ENCODE peak calls at places on chromosomes 12 and 14, in four cellular contexts. O, X, F and A are unnamed samples.

GRCh38 chr14:65729547-65729946 is 317.0 kb downstream of the FUT8 start:
- DNase-seq in X (no peak), O (no peak), F (no peak), A (no peak)

GRCh38 chr14:75094896-75095295 is 25.5 kb downstream of the ZC2HC1C start:
- DNase-seq in F (no peak), X (no peak), O (no peak), A (no peak)

GRCh38 chr14:68476212-68476964 is 316.5 kb downstream of the ZFP36L1 start:
- DNase-seq in F (no peak), O (peak), X (peak), A (no peak)

GRCh38 chr12:94649349-94650142 is 811 bp downstream of the TMCC3 start:
- DNase-seq in F (peak), O (peak), X (peak), A (peak)

GRCh38 chr12:107525063-107525718 is 160.4 kb upstream of the PWP1 start:
- DNase-seq in X (no peak), F (no peak), O (no peak), A (no peak)

GRCh38 chr14:60151715-60152114 is 13.5 kb downstream of the DHRS7 start:
- DNase-seq in X (no peak), F (no peak), O (no peak), A (no peak)

GRCh38 chr12:71415336-71416231 is 24.0 kb upstream of the LGR5 start:
- DNase-seq in X (no peak), O (peak), F (no peak), A (peak)

GRCh38 chr12:70885952-70886351 is 34.6 kb downstream of the PTPRR start:
- DNase-seq in O (no peak), F (no peak), X (no peak), A (no peak)

GRCh38 chr12:11719678-11720099 is 70.2 kb downstream of the ETV6 start:
- DNase-seq in X (no peak), F (no peak), O (no peak), A (no peak)

GRCh38 chr12:52428121-52428520 is 6.0 kb downstream of the KRT75 start:
- DNase-seq in F (no peak), O (no peak), X (no peak), A (no peak)

GRCh38 chr12:94761559-94761958 is 111.2 kb upstream of the TMCC3 start:
- DNase-seq in F (no peak), O (no peak), X (no peak), A (no peak)

GRCh38 chr14:31219169-31219568 is 11.6 kb upstream of the HECTD1 start:
- DNase-seq in O (no peak), X (no peak), F (no peak), A (no peak)

GRCh38 chr12:42641231-42641630 is 51.7 kb upstream of the PRICKLE1 start:
- DNase-seq in X (no peak), O (no peak), F (no peak), A (no peak)

GRCh38 chr12:5442251-5443006 is 10.5 kb downstream of the NTF3 start:
- DNase-seq in F (no peak), O (no peak), X (no peak), A (peak)

GRCh38 chr12:65948320-65949008 is 124.2 kb downstream of the HMGA2 start:
- DNase-seq in O (no peak), F (peak), X (peak), A (no peak)

GRCh38 chr12:57129311-57130288 is 1.3 kb downstream of the LRP1 start:
- DNase-seq in O (no peak), X (no peak), F (peak), A (no peak)

GRCh38 chr14:65993996-65994395 is 492.2 kb upstream of the CCDC196 start:
- DNase-seq in F (no peak), X (no peak), O (no peak), A (no peak)

GRCh38 chr12:102454330-102454729 is 26.0 kb downstream of the IGF1 start:
- DNase-seq in O (no peak), F (no peak), X (no peak), A (no peak)

GRCh38 chr14:90717916-90718315 is 98.3 kb downstream of the TTC7B start:
- DNase-seq in O (no peak), F (no peak), X (no peak), A (no peak)

GRCh38 chr14:60775296-60775695 is 40.7 kb downstream of the MNAT1 start:
- DNase-seq in F (no peak), O (no peak), X (no peak), A (no peak)

GRCh38 chr12:45381351-45381750 is 165.5 kb downstream of the ANO6 start:
- DNase-seq in X (no peak), O (no peak), F (no peak), A (no peak)

GRCh38 chr14:78405071-78405856 is 235.1 kb downstream of the NRXN3 start:
- DNase-seq in F (no peak), O (no peak), X (no peak), A (no peak)

GRCh38 chr12:106138646-106139421 is at the start of gene NUAK1:
- DNase-seq in F (peak), X (peak), O (peak), A (peak)

GRCh38 chr12:23098110-23099049 is 473.4 kb downstream of the ETNK1 start:
- DNase-seq in O (no peak), F (no peak), X (no peak), A (no peak)

GRCh38 chr12:109952873-109953272 is 43.3 kb downstream of the GIT2 start:
- DNase-seq in X (no peak), O (no peak), F (no peak), A (no peak)

GRCh38 chr14:64604854-64605253 is 55.1 kb downstream of the PPP1R36 start:
- DNase-seq in X (no peak), O (no peak), F (no peak), A (no peak)

GRCh38 chr14:81384900-81385299 is 15.2 kb downstream of the STON2 start:
- DNase-seq in F (no peak), X (no peak), O (no peak), A (no peak)

GRCh38 chr12:6821674-6822433 is at the start of gene GPR162:
- DNase-seq in F (peak), X (no peak), O (no peak), A (no peak)

GRCh38 chr14:50668008-50668851 is at the start of gene SAV1:
- DNase-seq in O (peak), F (peak), X (peak), A (peak)

DNA sequence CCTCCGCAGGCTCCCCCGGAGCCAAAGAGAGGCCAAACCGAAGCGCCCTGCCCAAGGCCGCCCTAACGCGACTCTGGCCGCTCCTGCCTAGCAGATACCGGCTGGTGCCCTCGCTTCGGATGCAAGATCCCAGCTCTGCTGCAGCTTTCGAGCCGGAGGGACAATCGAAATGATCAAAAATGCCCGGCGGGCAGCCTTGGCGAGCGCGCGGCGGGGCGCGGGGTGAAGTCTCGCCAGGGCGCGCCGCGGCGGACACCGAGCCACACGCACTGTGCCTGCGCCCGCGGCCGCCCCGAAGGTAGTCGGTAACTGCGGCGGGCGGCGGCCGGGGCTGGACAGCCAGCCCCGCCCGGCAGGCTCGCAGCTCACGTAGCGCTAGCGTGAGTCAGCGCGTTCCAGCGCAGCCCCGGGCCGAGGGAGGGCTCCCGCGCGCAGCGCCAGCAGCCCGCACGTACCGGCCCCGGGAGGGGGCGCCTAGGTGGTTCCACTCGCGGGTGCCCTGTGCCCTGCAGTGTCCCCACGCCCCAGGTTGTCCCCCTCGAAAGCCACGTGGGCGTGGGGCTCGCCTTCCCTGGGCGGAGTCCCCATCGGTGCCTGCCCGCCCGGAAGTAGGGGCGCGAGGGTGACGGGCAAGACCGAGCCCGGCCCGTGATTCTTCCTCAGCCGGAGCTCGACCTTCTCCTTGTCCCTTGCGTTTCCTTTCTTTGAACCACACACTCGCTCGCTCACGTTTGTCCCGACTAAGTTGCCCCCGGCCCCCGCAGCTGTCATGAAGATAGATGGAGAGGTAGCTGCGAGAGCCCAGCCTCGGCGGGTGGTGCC is 109.3 kb upstream of the EGLN3 start:
- DNase-seq in X (peak), O (peak), F (peak), A (peak)
- TF ChIP-seq CTCF in X (peak), O (peak), F (no peak), A (peak)

GRCh38 chr14:24211311-24211710 is 2.0 kb downstream of the CHMP4A start:
- DNase-seq in O (no peak), X (no peak), F (no peak), A (no peak)

GRCh38 chr14:24213866-24214652 is 771 bp upstream of the CHMP4A start:
- DNase-seq in O (no peak), F (no peak), X (no peak), A (no peak)

GRCh38 chr14:24215495-24216344 is at the start of gene MDP1:
- DNase-seq in O (peak), X (peak), F (peak), A (peak)

GRCh38 chr14:24216345-24216699 is 456 bp upstream of the MDP1 start:
- DNase-seq in F (no peak), O (no peak), X (no peak), A (no peak)

GRCh38 chr14:24212924-24213865 is at the start of gene CHMP4A:
- DNase-seq in F (peak), O (peak), X (peak), A (peak)
- TF ChIP-seq CTCF in F (no peak), O (peak), X (peak), A (no peak)

DNA sequence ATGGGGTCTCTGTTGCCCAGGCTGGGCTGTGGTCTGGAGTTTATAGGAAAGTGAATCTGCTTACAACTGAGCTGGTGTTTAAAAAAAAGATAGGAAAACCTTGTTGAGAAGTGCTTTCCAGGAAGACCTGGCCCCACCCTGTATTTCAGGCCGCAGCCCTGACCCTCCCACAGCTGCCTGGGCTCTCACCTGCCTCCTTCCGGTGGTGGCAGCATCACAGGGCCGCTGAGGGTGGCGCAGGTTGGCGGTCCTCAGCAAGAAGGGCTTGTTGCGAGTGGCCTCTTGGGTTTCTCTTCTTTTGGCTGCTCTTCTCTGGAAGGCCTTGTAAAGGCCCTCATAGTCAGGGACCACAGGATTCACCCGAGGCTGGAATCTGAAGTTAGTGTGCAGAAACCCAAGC is 7.7 kb downstream of the FAM161B start:
- DNase-seq in O (no peak), X (no peak), F (no peak), A (no peak)
- TF ChIP-seq CTCF in O (no peak), X (no peak), F (no peak), A (no peak)

GRCh38 chr14:76947078-76947837 is 81.2 kb downstream of the IRF2BPL start:
- DNase-seq in O (peak), X (peak), F (peak), A (no peak)
- TF ChIP-seq CTCF in O (peak), X (peak), F (peak), A (no peak)

GRCh38 chr14:88386395-88386794 is 938 bp downstream of the SPATA7 start:
- DNase-seq in O (no peak), F (no peak), X (no peak), A (no peak)

GRCh38 chr14:88379706-88380343 is 5.6 kb upstream of the SPATA7 start:
- DNase-seq in O (no peak), X (no peak), F (no peak), A (no peak)

GRCh38 chr14:88385212-88386101 is at the start of gene SPATA7:
- DNase-seq in X (peak), O (peak), F (peak), A (peak)

GRCh38 chr14:88384653-88385205 is 728 bp upstream of the SPATA7 start:
- DNase-seq in F (no peak), X (no peak), O (no peak), A (no peak)

DNA sequence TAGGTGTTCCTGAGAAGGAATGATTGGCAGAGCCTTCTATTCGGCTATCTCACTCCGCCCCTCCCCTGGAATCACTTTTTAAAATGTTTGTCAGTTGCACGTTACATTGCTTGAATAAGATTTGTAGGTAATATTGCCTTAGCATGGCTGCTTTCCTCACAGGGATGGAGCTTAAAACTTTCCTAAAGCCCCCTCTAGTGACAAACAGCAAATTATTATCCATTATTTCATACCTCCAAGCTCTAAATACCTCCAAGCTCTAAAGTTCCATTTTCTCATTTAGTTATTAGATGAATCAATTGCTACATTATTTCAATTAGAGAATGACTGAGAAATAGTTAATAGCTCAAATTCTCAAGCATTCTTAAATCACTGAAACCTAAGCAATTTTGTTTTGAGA is 5.1 kb upstream of the SPATA7 start:
- DNase-seq in F (no peak), O (peak), X (no peak), A (peak)
- TF ChIP-seq CTCF in F (no peak), O (peak), X (peak), A (peak)

DNA sequence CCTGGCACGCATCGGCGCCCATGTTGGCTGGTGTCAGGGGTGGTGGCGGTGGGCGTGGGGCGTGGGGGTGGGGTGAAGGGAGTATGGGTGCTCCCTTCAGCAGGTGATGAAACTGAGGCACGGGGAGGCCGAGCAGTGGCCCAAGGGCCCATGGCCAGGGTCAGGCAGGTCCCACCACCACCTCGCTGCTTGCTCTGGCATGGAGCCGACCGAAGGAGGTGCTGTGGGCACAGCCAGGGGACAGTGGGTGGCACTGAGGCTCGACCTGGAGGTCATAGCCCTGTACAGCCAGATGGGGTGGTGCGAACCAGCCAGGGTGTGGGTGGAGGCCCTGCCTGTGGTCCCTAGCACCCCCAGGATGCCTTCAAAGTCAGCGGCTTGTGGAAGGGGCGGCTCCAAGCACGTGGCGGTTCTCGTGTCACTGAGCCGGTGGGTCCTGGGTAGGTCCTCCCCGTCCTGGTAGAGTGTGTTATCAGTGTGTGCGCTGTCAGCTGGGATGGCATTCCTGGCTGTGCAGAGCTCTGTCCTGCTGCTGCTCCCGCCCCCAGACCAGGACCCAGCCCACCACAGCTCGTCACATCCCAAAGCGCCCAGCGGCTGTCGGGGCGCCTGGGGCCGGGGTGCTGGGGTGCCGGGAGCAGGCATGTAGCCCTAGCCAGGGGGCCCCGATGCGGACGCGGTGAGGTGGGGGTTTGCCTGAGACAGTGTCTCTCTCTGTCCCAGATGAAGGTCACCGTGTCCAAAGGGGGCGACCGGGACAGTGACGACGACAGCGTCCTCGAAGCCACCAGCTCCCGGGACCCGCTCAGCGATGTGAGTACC is 35.3 kb downstream of the FBRSL1 start:
- DNase-seq in F (no peak), X (no peak), O (no peak), A (no peak)
- TF ChIP-seq CTCF in F (no peak), X (no peak), O (no peak), A (no peak)

DNA sequence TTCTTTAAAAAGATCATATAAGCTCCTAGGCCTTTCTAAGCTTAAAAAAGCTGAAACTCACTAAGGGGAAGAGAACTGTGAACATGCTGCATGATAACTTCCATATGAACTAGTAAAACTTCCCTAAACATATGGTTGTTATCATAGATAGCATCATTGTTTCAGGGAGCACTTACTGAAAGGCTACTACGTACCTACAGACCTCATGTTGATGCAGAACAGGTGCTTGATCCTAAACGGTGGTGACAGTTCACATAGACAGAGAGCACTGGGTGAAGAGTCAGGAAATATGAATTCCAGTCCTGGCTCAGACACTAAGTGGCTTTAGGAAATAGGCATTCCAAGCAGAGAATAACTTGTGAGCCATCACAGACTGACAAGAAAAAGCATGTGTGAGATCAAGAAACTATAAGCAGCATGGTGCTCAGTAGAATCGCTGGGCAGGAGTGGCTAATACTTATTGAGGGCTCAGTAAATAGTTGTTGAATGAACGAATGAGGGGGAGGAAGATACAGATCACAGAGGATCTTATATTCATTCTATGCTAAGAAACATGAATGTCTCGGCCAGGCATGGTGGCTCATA is 78.4 kb upstream of the NUDT4 start:
- DNase-seq in O (no peak), X (no peak), F (no peak), A (no peak)
- TF ChIP-seq CTCF in O (no peak), X (no peak), F (no peak), A (no peak)

GRCh38 chr12:48012070-48012469 is 7.8 kb upstream of the COL2A1 start:
- DNase-seq in O (no peak), F (no peak), X (no peak), A (no peak)
- TF ChIP-seq CTCF in O (no peak), F (no peak), X (no peak), A (no peak)